ENCODE peak calls at places on chromosomes 5 and 9, in eight cellular contexts. P is SJCRH30; K is stimulated activated CD4-positive, alpha-beta T cell treated with anti-CD3 and anti-CD28 coated beads, Interleukin-2, amount 100 ng/mL, for 48 hours; R is fibroblast of the aortic adventitia; F is A172; D is GM12865; B is stimulated activated CD8-positive, alpha-beta memory T cell treated with anti-CD3 and anti-CD28 coated beads, Interleukin-4, amount 100 ng/mL, for 4 hours; M is astrocyte of the hippocampus. C is an unnamed sample.
A peak's percentile ranks its signal among the peaks of the same experiment; 100 is the strongest.

GRCh38 chr9:19342927-19343326 is 37.1 kb downstream of the RPS6 start:
- DNase-seq in D (no peak), P (no peak), K (no peak), F (no peak), B (no peak), M (no peak), R (no peak), C (no peak)

GRCh38 chr9:117094493-117094892 is 320.4 kb downstream of the ASTN2 start:
- DNase-seq in M (peak; percentile 43), F (no peak), B (no peak), R (no peak), K (no peak), P (no peak), D (no peak), C (no peak)

GRCh38 chr9:24616858-24617257 is 71.2 kb upstream of the IZUMO3 start:
- DNase-seq in F (no peak), K (no peak), M (no peak), B (no peak), R (peak; percentile 2), P (peak; percentile 26), D (no peak), C (no peak)

GRCh38 chr5:161442471-161442870 is 104.1 kb downstream of the GABRB2 start:
- DNase-seq in F (no peak), B (no peak), K (no peak), D (no peak), R (no peak), P (no peak), M (no peak), C (no peak)

GRCh38 chr5:141508808-141509611 is 20.1 kb downstream of the PCDHGC5 start:
- DNase-seq in D (peak; percentile 80), P (peak; percentile 88), R (peak; percentile 96), K (peak; percentile 11), M (peak; percentile 89), B (no peak), F (peak; percentile 93), C (no peak)

GRCh38 chr9:77251050-77251449 is 73.7 kb downstream of the VPS13A start:
- DNase-seq in F (peak; percentile 38), K (no peak), D (no peak), R (peak; percentile 3), M (peak; percentile 9), P (no peak), B (no peak), C (no peak)

GRCh38 chr9:22446950-22447606 is 454 bp downstream of the DMRTA1 start:
- DNase-seq in K (peak; percentile 23), M (peak; percentile 77), D (peak; percentile 6), P (peak; percentile 77), B (no peak), R (no peak), F (peak; percentile 35), C (peak; percentile 17)

GRCh38 chr5:54902817-54903473 is 82.4 kb downstream of the ESM1 start:
- DNase-seq in F (no peak), R (peak; percentile 46), B (no peak), P (peak; percentile 91), D (peak; percentile 86), M (peak; percentile 85), K (peak; percentile 26), C (no peak)

GRCh38 chr9:128316421-128316820 is 5.8 kb downstream of the TRUB2 start:
- DNase-seq in K (no peak), M (no peak), F (no peak), D (no peak), R (no peak), P (no peak), B (no peak), C (no peak)

GRCh38 chr5:90644132-90644531 is 85.5 kb downstream of the ADGRV1 start:
- DNase-seq in D (peak; percentile 47), F (no peak), K (no peak), P (no peak), B (no peak), M (no peak), R (no peak), C (no peak)

GRCh38 chr5:159877894-159878448 is 38.3 kb upstream of the ADRA1B start:
- DNase-seq in R (peak; percentile 65), M (no peak), D (no peak), B (no peak), F (no peak), P (no peak), K (no peak), C (no peak)

GRCh38 chr9:121171236-121171635 is 30.4 kb downstream of the RAB14 start:
- DNase-seq in M (no peak), K (no peak), R (no peak), D (no peak), F (no peak), P (peak; percentile 48), B (no peak), C (no peak)

GRCh38 chr5:14702238-14702839 is 37.8 kb downstream of the OTULIN start:
- DNase-seq in B (no peak), R (no peak), K (no peak), F (no peak), P (no peak), M (no peak), D (no peak), C (no peak)

GRCh38 chr9:114931407-114931806 is 1.0 kb upstream of the TNFSF8 start:
- DNase-seq in P (no peak), B (no peak), K (no peak), D (no peak), M (no peak), R (no peak), F (no peak), C (no peak)

GRCh38 chr5:157918811-157919742 is 60.1 kb upstream of the CLINT1 start:
- DNase-seq in F (no peak), R (peak; percentile 9), B (no peak), D (no peak), P (no peak), M (no peak), K (no peak), C (no peak)

GRCh38 chr9:129489838-129490582 is 130.9 kb downstream of the C9orf50 start:
- DNase-seq in M (peak; percentile 51), B (no peak), R (peak; percentile 69), F (no peak), P (no peak), D (no peak), K (no peak), C (no peak)

GRCh38 chr9:117060963-117061362 is 353.9 kb downstream of the ASTN2 start:
- DNase-seq in M (no peak), K (no peak), F (no peak), D (no peak), P (no peak), R (no peak), B (no peak), C (no peak)

GRCh38 chr9:95087659-95088242 is 229.8 kb downstream of the FANCC start:
- DNase-seq in D (peak; percentile 15), K (no peak), M (peak; percentile 59), F (peak; percentile 69), R (no peak), P (peak; percentile 36), B (no peak), C (no peak)

GRCh38 chr5:132225165-132226032 is 2.3 kb downstream of the P4HA2 start:
- DNase-seq in R (peak; percentile 99), K (peak; percentile 38), F (peak; percentile 41), D (no peak), B (no peak), P (peak; percentile 95), M (peak; percentile 67), C (no peak)

GRCh38 chr5:133753856-133754255 is 141.5 kb upstream of the FSTL4 start:
- DNase-seq in K (no peak), R (no peak), D (no peak), P (no peak), B (no peak), M (no peak), F (peak; percentile 11), C (no peak)

GRCh38 chr5:59661306-59661705 is 232.2 kb downstream of the PDE4D start:
- DNase-seq in D (no peak), R (no peak), F (no peak), P (no peak), M (no peak), K (no peak), B (no peak), C (no peak)

GRCh38 chr9:114910541-114910940 is 19.9 kb downstream of the TNFSF8 start:
- DNase-seq in B (no peak), R (no peak), K (no peak), M (no peak), P (peak; percentile 64), D (no peak), F (no peak), C (no peak)

GRCh38 chr5:150400327-150401075 is 12.2 kb downstream of the CD74 start:
- DNase-seq in F (no peak), B (no peak), P (no peak), R (no peak), D (peak; percentile 74), M (no peak), K (no peak), C (no peak)

GRCh38 chr9:91856419-91856818 is 93.6 kb downstream of the ROR2 start:
- DNase-seq in K (no peak), D (no peak), P (no peak), F (no peak), M (no peak), R (no peak), B (no peak), C (no peak)

GRCh38 chr9:127148014-127148413 is 25.6 kb upstream of the ANGPTL2 start:
- DNase-seq in B (no peak), P (no peak), K (no peak), R (no peak), F (no peak), M (no peak), D (no peak), C (no peak)

GRCh38 chr5:170249360-170249759 is 16.6 kb downstream of the C5orf58 start:
- DNase-seq in K (no peak), F (no peak), D (no peak), P (no peak), R (no peak), M (no peak), B (no peak), C (no peak)